ENCODE peak calls at places on chromosomes 3 and 15, in eight cellular contexts. One of them, this sample, is unnamed.

GRCh38 chr3:15743587-15744009 is 54.2 kb downstream of the ANKRD28 start:
- DNase-seq in IMR-90: no peak
- DNase-seq in Peyer's patch: no peak
- DNase-seq in body of pancreas: no peak
- DNase-seq in stomach: no peak
- DNase-seq in breast epithelium: no peak
- DNase-seq in H54: no peak
- DNase-seq in tibial nerve: no peak
- DNase-seq in this sample: no peak

GRCh38 chr15:34361278-34361677 is 5.7 kb downstream of the LPCAT4 start:
- DNase-seq in IMR-90: no peak
- DNase-seq in Peyer's patch: no peak
- DNase-seq in body of pancreas: no peak
- DNase-seq in stomach: no peak
- DNase-seq in breast epithelium: no peak
- DNase-seq in H54: no peak
- DNase-seq in tibial nerve: no peak
- DNase-seq in this sample: no peak

GRCh38 chr15:64187396-64188191 is 24.8 kb upstream of the PPIB start:
- DNase-seq in IMR-90: no peak
- DNase-seq in Peyer's patch: no peak
- DNase-seq in body of pancreas: no peak
- DNase-seq in stomach: no peak
- DNase-seq in breast epithelium: no peak
- DNase-seq in H54: no peak
- DNase-seq in tibial nerve: no peak
- DNase-seq in this sample: no peak

GRCh38 chr3:83715307-83715706 is 1243.5 kb upstream of the CADM2 start:
- DNase-seq in IMR-90: no peak
- DNase-seq in Peyer's patch: no peak
- DNase-seq in body of pancreas: no peak
- DNase-seq in stomach: no peak
- DNase-seq in breast epithelium: no peak
- DNase-seq in H54: no peak
- DNase-seq in tibial nerve: no peak
- DNase-seq in this sample: no peak

GRCh38 chr3:45647148-45647619 is 42.0 kb upstream of the SACM1L start:
- DNase-seq in IMR-90: peak
- DNase-seq in Peyer's patch: no peak
- DNase-seq in body of pancreas: peak
- DNase-seq in stomach: no peak
- DNase-seq in breast epithelium: no peak
- DNase-seq in H54: no peak
- DNase-seq in tibial nerve: peak
- DNase-seq in this sample: no peak

GRCh38 chr3:46468758-46469600 is 4.3 kb upstream of the LTF start:
- DNase-seq in IMR-90: no peak
- DNase-seq in Peyer's patch: no peak
- DNase-seq in body of pancreas: no peak
- DNase-seq in stomach: no peak
- DNase-seq in breast epithelium: no peak
- DNase-seq in H54: no peak
- DNase-seq in tibial nerve: no peak
- DNase-seq in this sample: no peak

GRCh38 chr15:27679621-27680521 is 419.2 kb downstream of the OCA2 start:
- DNase-seq in IMR-90: no peak
- DNase-seq in Peyer's patch: no peak
- DNase-seq in body of pancreas: no peak
- DNase-seq in stomach: no peak
- DNase-seq in breast epithelium: no peak
- DNase-seq in H54: no peak
- DNase-seq in tibial nerve: no peak
- DNase-seq in this sample: no peak

GRCh38 chr3:72692959-72693518 is 155.2 kb downstream of the SHQ1 start:
- DNase-seq in IMR-90: no peak
- DNase-seq in Peyer's patch: no peak
- DNase-seq in body of pancreas: no peak
- DNase-seq in stomach: no peak
- DNase-seq in breast epithelium: no peak
- DNase-seq in H54: no peak
- DNase-seq in tibial nerve: no peak
- DNase-seq in this sample: no peak

GRCh38 chr3:134772591-134772990 is 22.5 kb upstream of the EPHB1 start:
- DNase-seq in IMR-90: no peak
- DNase-seq in Peyer's patch: no peak
- DNase-seq in body of pancreas: no peak
- DNase-seq in stomach: no peak
- DNase-seq in breast epithelium: no peak
- DNase-seq in H54: no peak
- DNase-seq in tibial nerve: no peak
- DNase-seq in this sample: no peak

GRCh38 chr15:69809421-69809820 is 288.3 kb downstream of the TLE3 start:
- DNase-seq in IMR-90: no peak
- DNase-seq in Peyer's patch: no peak
- DNase-seq in body of pancreas: no peak
- DNase-seq in stomach: no peak
- DNase-seq in breast epithelium: no peak
- DNase-seq in H54: no peak
- DNase-seq in tibial nerve: no peak
- DNase-seq in this sample: no peak

GRCh38 chr15:78419331-78419730 is 18.7 kb upstream of the IREB2 start:
- DNase-seq in IMR-90: no peak
- DNase-seq in Peyer's patch: no peak
- DNase-seq in body of pancreas: no peak
- DNase-seq in stomach: no peak
- DNase-seq in breast epithelium: no peak
- DNase-seq in H54: no peak
- DNase-seq in tibial nerve: no peak
- DNase-seq in this sample: no peak

GRCh38 chr15:93451822-93452221 is 362.8 kb upstream of the RGMA start:
- DNase-seq in IMR-90: no peak
- DNase-seq in Peyer's patch: no peak
- DNase-seq in body of pancreas: no peak
- DNase-seq in stomach: no peak
- DNase-seq in breast epithelium: no peak
- DNase-seq in H54: no peak
- DNase-seq in tibial nerve: no peak
- DNase-seq in this sample: no peak

GRCh38 chr15:76752549-76752948 is 152.6 kb downstream of the SCAPER start:
- DNase-seq in IMR-90: no peak
- DNase-seq in Peyer's patch: no peak
- DNase-seq in body of pancreas: no peak
- DNase-seq in stomach: no peak
- DNase-seq in breast epithelium: no peak
- DNase-seq in H54: no peak
- DNase-seq in tibial nerve: no peak
- DNase-seq in this sample: no peak

GRCh38 chr15:90419738-90420487 is 31.9 kb downstream of the IQGAP1 start:
- DNase-seq in IMR-90: peak
- DNase-seq in Peyer's patch: no peak
- DNase-seq in body of pancreas: no peak
- DNase-seq in stomach: no peak
- DNase-seq in breast epithelium: no peak
- DNase-seq in H54: no peak
- DNase-seq in tibial nerve: no peak
- DNase-seq in this sample: no peak

GRCh38 chr3:105332961-105333360 is 33.7 kb upstream of the ALCAM start:
- DNase-seq in IMR-90: no peak
- DNase-seq in Peyer's patch: no peak
- DNase-seq in body of pancreas: no peak
- DNase-seq in stomach: no peak
- DNase-seq in breast epithelium: no peak
- DNase-seq in H54: no peak
- DNase-seq in tibial nerve: no peak
- DNase-seq in this sample: no peak

GRCh38 chr15:52657338-52657737 is 21.9 kb downstream of the ATOSA start:
- DNase-seq in IMR-90: peak
- DNase-seq in Peyer's patch: no peak
- DNase-seq in body of pancreas: no peak
- DNase-seq in stomach: no peak
- DNase-seq in breast epithelium: no peak
- DNase-seq in H54: no peak
- DNase-seq in tibial nerve: no peak
- DNase-seq in this sample: no peak

GRCh38 chr3:10205461-10206165 is 40.9 kb downstream of the IRAK2 start:
- DNase-seq in IMR-90: peak
- DNase-seq in Peyer's patch: no peak
- DNase-seq in body of pancreas: peak
- DNase-seq in stomach: peak
- DNase-seq in breast epithelium: peak
- DNase-seq in H54: peak
- DNase-seq in tibial nerve: no peak
- DNase-seq in this sample: no peak

GRCh38 chr3:49609314-49609713 is 55.0 kb downstream of the BSN start:
- DNase-seq in IMR-90: no peak
- DNase-seq in Peyer's patch: no peak
- DNase-seq in body of pancreas: no peak
- DNase-seq in stomach: peak
- DNase-seq in breast epithelium: no peak
- DNase-seq in H54: no peak
- DNase-seq in tibial nerve: no peak
- DNase-seq in this sample: no peak

GRCh38 chr3:86180696-86181095 is 810.3 kb downstream of the VGLL3 start:
- DNase-seq in IMR-90: no peak
- DNase-seq in Peyer's patch: no peak
- DNase-seq in body of pancreas: no peak
- DNase-seq in stomach: no peak
- DNase-seq in breast epithelium: no peak
- DNase-seq in H54: no peak
- DNase-seq in tibial nerve: no peak
- DNase-seq in this sample: no peak

GRCh38 chr3:190019840-190020239 is 100.9 kb downstream of the P3H2 start:
- DNase-seq in IMR-90: no peak
- DNase-seq in Peyer's patch: no peak
- DNase-seq in body of pancreas: no peak
- DNase-seq in stomach: no peak
- DNase-seq in breast epithelium: no peak
- DNase-seq in H54: no peak
- DNase-seq in tibial nerve: no peak
- DNase-seq in this sample: no peak

GRCh38 chr3:146589899-146590508 is 15.1 kb downstream of the PLSCR5 start:
- DNase-seq in IMR-90: peak
- DNase-seq in Peyer's patch: no peak
- DNase-seq in body of pancreas: peak
- DNase-seq in stomach: no peak
- DNase-seq in breast epithelium: no peak
- DNase-seq in H54: no peak
- DNase-seq in tibial nerve: peak
- DNase-seq in this sample: no peak

GRCh38 chr3:39433642-39434041 is 27.1 kb downstream of the RPSA start:
- DNase-seq in IMR-90: peak
- DNase-seq in Peyer's patch: no peak
- DNase-seq in body of pancreas: no peak
- DNase-seq in stomach: no peak
- DNase-seq in breast epithelium: no peak
- DNase-seq in H54: no peak
- DNase-seq in tibial nerve: no peak
- DNase-seq in this sample: no peak
- TF ChIP-seq POLR2A in IMR-90: no peak
- TF ChIP-seq POLR2A in Peyer's patch: no peak
- TF ChIP-seq POLR2A in body of pancreas: no peak
- TF ChIP-seq POLR2A in stomach: no peak
- TF ChIP-seq POLR2A in breast epithelium: no peak
- TF ChIP-seq POLR2A in H54: no peak
- TF ChIP-seq POLR2A in tibial nerve: no peak
- TF ChIP-seq POLR2A in this sample: no peak

DNA sequence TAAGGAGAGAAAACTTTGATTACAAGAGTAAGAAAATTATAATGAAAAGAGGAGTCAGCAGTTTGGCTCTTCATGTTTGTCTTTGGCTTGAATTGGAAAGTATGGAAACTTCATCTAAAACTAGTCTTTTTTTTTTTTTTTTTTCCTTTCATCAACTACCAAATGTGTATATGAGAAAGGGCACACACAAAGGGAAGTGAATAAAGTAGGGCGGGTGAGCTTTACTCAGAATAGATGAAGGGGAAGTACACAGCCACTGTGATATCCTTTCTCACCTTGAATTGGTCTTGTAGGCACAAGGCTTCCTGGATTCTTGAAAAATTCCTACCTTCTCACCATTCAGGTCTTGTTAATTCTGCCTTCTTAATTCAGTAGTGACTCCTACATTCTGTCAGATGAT is 652.3 kb upstream of the KCNMB2 start:
- DNase-seq in IMR-90: no peak
- DNase-seq in Peyer's patch: no peak
- DNase-seq in body of pancreas: no peak
- DNase-seq in stomach: no peak
- DNase-seq in breast epithelium: no peak
- DNase-seq in H54: no peak
- DNase-seq in tibial nerve: no peak
- DNase-seq in this sample: no peak
- TF ChIP-seq POLR2A in IMR-90: no peak
- TF ChIP-seq POLR2A in Peyer's patch: no peak
- TF ChIP-seq POLR2A in body of pancreas: no peak
- TF ChIP-seq POLR2A in stomach: no peak
- TF ChIP-seq POLR2A in breast epithelium: no peak
- TF ChIP-seq POLR2A in H54: no peak
- TF ChIP-seq POLR2A in tibial nerve: no peak
- TF ChIP-seq POLR2A in this sample: no peak

GRCh38 chr15:31870336-31871158 is 159.8 kb upstream of the CHRNA7 start:
- DNase-seq in IMR-90: peak
- DNase-seq in Peyer's patch: peak
- DNase-seq in body of pancreas: peak
- DNase-seq in stomach: peak
- DNase-seq in breast epithelium: peak
- DNase-seq in H54: peak
- DNase-seq in tibial nerve: peak
- DNase-seq in this sample: peak
- TF ChIP-seq POLR2A in IMR-90: no peak
- TF ChIP-seq POLR2A in Peyer's patch: no peak
- TF ChIP-seq POLR2A in body of pancreas: peak
- TF ChIP-seq POLR2A in stomach: no peak
- TF ChIP-seq POLR2A in breast epithelium: no peak
- TF ChIP-seq POLR2A in H54: no peak
- TF ChIP-seq POLR2A in tibial nerve: no peak
- TF ChIP-seq POLR2A in this sample: no peak

GRCh38 chr3:99761415-99761981 is 56.2 kb upstream of the CMSS1 start:
- DNase-seq in IMR-90: no peak
- DNase-seq in Peyer's patch: no peak
- DNase-seq in body of pancreas: no peak
- DNase-seq in stomach: no peak
- DNase-seq in breast epithelium: no peak
- DNase-seq in H54: no peak
- DNase-seq in tibial nerve: no peak
- DNase-seq in this sample: no peak

GRCh38 chr3:99760602-99761001 is 57.1 kb upstream of the CMSS1 start:
- DNase-seq in IMR-90: peak
- DNase-seq in Peyer's patch: no peak
- DNase-seq in body of pancreas: no peak
- DNase-seq in stomach: no peak
- DNase-seq in breast epithelium: no peak
- DNase-seq in H54: no peak
- DNase-seq in tibial nerve: no peak
- DNase-seq in this sample: no peak

GRCh38 chr3:99757948-99758347 is 59.7 kb upstream of the CMSS1 start:
- DNase-seq in IMR-90: no peak
- DNase-seq in Peyer's patch: no peak
- DNase-seq in body of pancreas: no peak
- DNase-seq in stomach: no peak
- DNase-seq in breast epithelium: no peak
- DNase-seq in H54: no peak
- DNase-seq in tibial nerve: no peak
- DNase-seq in this sample: no peak

GRCh38 chr3:99755831-99756230 is 61.8 kb upstream of the CMSS1 start:
- DNase-seq in IMR-90: no peak
- DNase-seq in Peyer's patch: no peak
- DNase-seq in body of pancreas: no peak
- DNase-seq in stomach: no peak
- DNase-seq in breast epithelium: no peak
- DNase-seq in H54: no peak
- DNase-seq in tibial nerve: peak
- DNase-seq in this sample: no peak

GRCh38 chr3:99758502-99759177 is 59.0 kb upstream of the CMSS1 start:
- DNase-seq in IMR-90: no peak
- DNase-seq in Peyer's patch: no peak
- DNase-seq in body of pancreas: no peak
- DNase-seq in stomach: no peak
- DNase-seq in breast epithelium: no peak
- DNase-seq in H54: no peak
- DNase-seq in tibial nerve: no peak
- DNase-seq in this sample: no peak
- TF ChIP-seq POLR2A in IMR-90: no peak
- TF ChIP-seq POLR2A in Peyer's patch: no peak
- TF ChIP-seq POLR2A in body of pancreas: no peak
- TF ChIP-seq POLR2A in stomach: no peak
- TF ChIP-seq POLR2A in breast epithelium: no peak
- TF ChIP-seq POLR2A in H54: no peak
- TF ChIP-seq POLR2A in tibial nerve: no peak
- TF ChIP-seq POLR2A in this sample: no peak